ENCODE peak calls at places on chromosomes 13 and 19, in five cellular contexts. A is GM23338, N is fibroblast of lung, W is K562, K is keratinocyte. G is an unnamed sample.

GRCh38 chr13:74867460-74867859 is 614.5 kb downstream of the TBC1D4 start:
- DNase-seq in K (no peak), W (no peak), A (no peak), N (peak), G (no peak)

GRCh38 chr19:16325671-16326400 is 1.2 kb downstream of the KLF2 start:
- DNase-seq in N (peak), W (no peak), K (no peak), A (peak), G (no peak)

GRCh38 chr13:75135325-75135825 is 346.6 kb downstream of the TBC1D4 start:
- DNase-seq in K (peak), A (no peak), N (peak), W (no peak), G (no peak)

GRCh38 chr13:50375792-50376191 is 360.5 kb downstream of the KCNRG start:
- DNase-seq in A (no peak), N (peak), K (no peak), W (no peak), G (peak)

GRCh38 chr13:84607614-84608013 is 725.3 kb upstream of the SLITRK1 start:
- DNase-seq in K (no peak), N (peak), W (no peak), A (no peak), G (no peak)

GRCh38 chr19:11479470-11480080 is 1.3 kb downstream of the ELAVL3 start:
- DNase-seq in W (peak), N (peak), A (peak), K (no peak), G (no peak)

GRCh38 chr13:113152894-113153809 is 5.3 kb upstream of the PROZ start:
- DNase-seq in K (no peak), W (peak), N (peak), A (peak), G (no peak)

GRCh38 chr13:35475960-35476943 is at the start of gene MAB21L1:
- DNase-seq in K (no peak), N (peak), W (no peak), A (peak), G (peak)

GRCh38 chr19:41646589-41647204 is 19.8 kb upstream of the CEACAM4 start:
- DNase-seq in W (peak), N (no peak), A (peak), K (no peak), G (peak)

GRCh38 chr19:19134687-19135158 is 3.6 kb downstream of the TMEM161A start:
- DNase-seq in W (peak), K (no peak), N (no peak), A (peak), G (no peak)

GRCh38 chr13:67226686-67227085 is 3.5 kb downstream of the PCDH9 start:
- DNase-seq in N (no peak), W (no peak), K (no peak), A (no peak), G (no peak)

GRCh38 chr19:35774274-35775045 is 904 bp upstream of the ARHGAP33 start:
- DNase-seq in W (no peak), K (no peak), N (no peak), A (peak), G (no peak)

GRCh38 chr13:46721054-46721453 is 75.9 kb downstream of the ESD start:
- DNase-seq in W (peak), N (peak), A (peak), K (no peak), G (peak)

GRCh38 chr13:40158218-40158617 is 502.8 kb downstream of the COG6 start:
- DNase-seq in N (no peak), W (no peak), A (no peak), K (peak), G (no peak)

GRCh38 chr19:53172892-53173291 is 14.0 kb upstream of the ZNF347 start:
- DNase-seq in K (no peak), A (no peak), W (no peak), N (peak), G (no peak)

GRCh38 chr19:3167533-3168272 is 10.9 kb upstream of the S1PR4 start:
- DNase-seq in N (no peak), A (no peak), K (no peak), W (no peak), G (no peak)
- H2AFZ ChIP-seq in N (no peak), A (no peak), K (no peak), W (peak), G (no peak)

GRCh38 chr19:10289836-10290438 is at the start of gene ICAM5:
- DNase-seq in N (no peak), K (no peak), W (peak), A (peak), G (peak)

GRCh38 chr19:10289167-10289835 is 451 bp upstream of the ICAM5 start:
- DNase-seq in K (no peak), A (peak), W (peak), N (no peak), G (peak)

GRCh38 chr19:10286803-10287737 is at the start of gene ICAM4:
- DNase-seq in K (no peak), N (no peak), W (peak), A (peak), G (no peak)

GRCh38 chr19:10290439-10290875 is 705 bp downstream of the ICAM5 start:
- DNase-seq in K (no peak), W (no peak), A (peak), N (no peak), G (no peak)

DNA sequence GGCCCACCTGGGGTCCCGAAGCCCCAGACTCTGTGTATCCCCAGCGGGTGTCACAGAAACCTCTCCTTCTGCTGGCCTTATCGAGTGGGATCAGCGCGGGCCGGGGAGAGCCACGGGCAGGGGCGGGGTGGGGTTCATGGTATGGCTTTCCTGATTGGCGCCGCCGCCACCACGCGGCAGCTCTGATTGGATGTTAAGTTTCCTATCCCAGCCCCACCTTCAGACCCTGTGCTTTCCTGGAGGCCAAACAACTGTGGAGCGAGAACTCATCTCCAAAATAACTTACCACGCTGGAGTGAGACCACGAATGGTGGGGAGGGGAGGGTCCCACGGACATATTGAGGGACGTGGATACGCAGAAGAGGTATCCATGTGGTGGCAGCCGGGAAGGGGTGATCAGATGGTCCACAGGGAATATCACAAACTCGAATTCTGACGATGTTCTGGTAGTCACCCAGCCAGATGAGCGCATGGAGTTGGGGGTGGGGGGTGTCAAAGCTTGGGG is 1.0 kb upstream of the ICAM5 start:
- DNase-seq in N (peak), A (peak), K (no peak), W (peak), G (peak)
- H2AFZ ChIP-seq in N (no peak), A (peak), K (peak), W (peak), G (peak)

GRCh38 chr19:7872306-7873204 is 1.6 kb downstream of the PRR36 start:
- DNase-seq in K (no peak), A (no peak), N (no peak), W (no peak), G (no peak)
- H2AFZ ChIP-seq in K (no peak), A (no peak), N (no peak), W (peak), G (no peak)

GRCh38 chr19:45485301-45486077 is 11.4 kb downstream of the RTN2 start:
- DNase-seq in W (peak), A (peak), N (peak), K (peak), G (peak)

GRCh38 chr19:45488708-45489107 is 8.1 kb downstream of the RTN2 start:
- DNase-seq in W (no peak), A (no peak), N (no peak), K (no peak), G (no peak)

GRCh38 chr19:45483033-45483432 is 13.8 kb downstream of the RTN2 start:
- DNase-seq in A (no peak), K (no peak), N (no peak), W (no peak), G (no peak)

GRCh38 chr19:45489216-45489855 is 7.5 kb downstream of the RTN2 start:
- DNase-seq in K (no peak), A (no peak), N (no peak), W (no peak), G (no peak)

GRCh38 chr19:45484273-45484945 is 12.4 kb downstream of the RTN2 start:
- DNase-seq in A (no peak), K (no peak), N (no peak), W (no peak), G (no peak)
- H2AFZ ChIP-seq in A (no peak), K (no peak), N (no peak), W (no peak), G (no peak)

GRCh38 chr13:31053098-31053497 is 108.6 kb downstream of the HSPH1 start:
- DNase-seq in A (no peak), K (no peak), N (peak), W (no peak), G (no peak)

GRCh38 chr13:31053896-31054295 is 107.8 kb downstream of the HSPH1 start:
- DNase-seq in N (no peak), A (no peak), K (no peak), W (no peak), G (no peak)

GRCh38 chr13:31055589-31055988 is 106.1 kb downstream of the HSPH1 start:
- DNase-seq in N (no peak), K (no peak), W (no peak), A (no peak), G (no peak)

GRCh38 chr13:31054632-31055031 is 107.1 kb downstream of the HSPH1 start:
- DNase-seq in W (no peak), A (no peak), K (no peak), N (no peak), G (no peak)

GRCh38 chr13:31056650-31057275 is 104.9 kb downstream of the HSPH1 start:
- DNase-seq in A (peak), W (no peak), K (no peak), N (no peak), G (no peak)
- H2AFZ ChIP-seq in A (peak), W (no peak), K (no peak), N (no peak), G (no peak)

GRCh38 chr19:45681391-45682015 is 10.2 kb downstream of the SNRPD2 start:
- DNase-seq in N (peak), A (peak), W (peak), K (no peak), G (peak)
- H2AFZ ChIP-seq in N (peak), A (peak), W (peak), K (peak), G (no peak)

DNA sequence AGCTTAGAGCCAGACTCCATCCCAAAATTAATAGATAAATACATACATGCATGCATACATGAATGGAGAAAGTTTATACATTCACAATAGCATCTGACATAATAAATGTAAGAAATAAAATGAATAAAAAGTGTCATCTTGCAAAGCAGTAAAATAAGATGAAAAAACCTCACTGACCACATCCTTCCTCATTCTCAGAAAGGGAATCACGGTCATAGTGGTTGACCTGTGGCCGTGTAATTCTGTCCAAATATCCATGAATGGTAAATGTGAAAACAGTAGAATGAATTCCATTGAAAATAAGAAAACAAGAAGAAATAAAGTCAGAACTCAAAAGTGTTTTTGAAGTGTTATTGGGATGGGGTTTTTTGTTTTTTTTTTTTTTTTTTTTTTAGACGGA is 9.8 kb upstream of the CDC42EP5 start:
- DNase-seq in N (no peak), W (no peak), K (no peak), A (no peak), G (no peak)
- H2AFZ ChIP-seq in N (no peak), W (no peak), K (no peak), A (no peak), G (no peak)

DNA sequence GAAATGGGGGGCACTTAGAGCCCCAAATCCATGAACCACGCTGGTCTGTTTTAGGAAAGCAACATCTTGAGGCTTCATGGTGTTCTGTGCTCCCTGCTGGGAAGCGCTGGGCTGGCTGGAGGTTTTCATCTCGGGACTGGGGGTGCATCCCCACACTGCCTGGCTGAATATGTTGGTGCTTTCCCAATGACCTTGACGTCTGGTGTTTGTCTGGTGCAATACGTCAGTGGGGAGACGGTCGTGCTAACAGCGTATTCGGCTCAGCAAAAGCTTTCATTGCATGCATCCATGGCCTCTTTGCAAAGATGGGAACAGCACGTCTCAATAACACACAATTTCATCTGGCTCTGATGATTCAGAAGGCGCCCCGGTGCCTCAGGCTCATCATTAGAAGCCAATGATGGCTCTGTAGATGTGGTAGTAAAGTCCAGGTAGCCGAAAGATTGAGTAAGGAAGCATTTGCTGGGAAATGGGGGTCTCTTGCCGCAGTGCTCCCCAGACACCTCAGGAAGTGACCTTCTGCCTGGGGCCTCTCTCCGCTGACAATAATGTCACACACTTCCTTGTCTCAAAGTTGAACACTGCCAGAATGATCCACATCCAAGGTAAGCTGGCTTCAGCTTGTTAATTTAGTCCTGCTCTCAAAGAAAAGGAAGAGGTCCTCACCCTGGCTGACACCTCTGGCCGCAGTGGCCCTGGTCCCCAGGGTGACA is 97.7 kb downstream of the ING1 start:
- DNase-seq in W (no peak), A (no peak), N (no peak), K (no peak), G (no peak)
- H2AFZ ChIP-seq in W (no peak), A (peak), N (no peak), K (no peak), G (no peak)

GRCh38 chr13:78732445-78733017 is 73.6 kb upstream of the OBI1 start:
- DNase-seq in N (no peak), K (no peak), A (peak), W (no peak), G (no peak)

DNA sequence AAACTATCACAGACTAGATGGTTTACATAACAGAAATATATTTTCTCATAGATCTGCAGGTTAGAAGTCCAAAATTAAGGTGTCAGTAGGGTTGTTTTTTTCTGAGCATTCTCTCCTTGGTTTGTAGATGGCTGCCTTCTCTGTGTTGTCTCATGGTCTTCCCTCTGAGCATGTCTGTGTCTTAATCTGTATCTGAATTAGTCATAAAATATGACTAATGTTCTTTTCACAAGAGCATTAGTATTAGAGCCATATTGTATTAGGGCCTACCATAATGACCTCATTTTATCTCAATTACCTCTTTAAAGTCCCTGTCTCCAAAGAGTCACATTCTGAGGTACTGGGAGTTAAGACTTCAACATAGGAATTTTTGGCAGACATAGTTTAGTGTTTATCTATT is 77.2 kb upstream of the OBI1 start:
- DNase-seq in N (peak), W (no peak), A (no peak), K (no peak), G (no peak)
- H2AFZ ChIP-seq in N (no peak), W (no peak), A (no peak), K (no peak), G (no peak)

G was measured in Karpas-422.